ENCODE peak calls at places on chromosomes 13 and 19, in six cellular contexts. J, A, E, M, Q and H are unnamed samples.

GRCh38 chr13:19179916-19180315 is 1.7 kb downstream of the TUBA3C start:
- DNase-seq in J (no peak), A (no peak), E (no peak), M (peak), Q (no peak), H (no peak)

GRCh38 chr19:42233106-42233505 is 9.3 kb downstream of the GSK3A start:
- DNase-seq in J (no peak), A (no peak), E (no peak), M (no peak), Q (no peak), H (no peak)

GRCh38 chr19:16068696-16069259 is 7.5 kb upstream of the TPM4 start:
- DNase-seq in J (no peak), A (no peak), E (peak), M (peak), Q (no peak), H (no peak)

GRCh38 chr19:14703833-14704232 is 14.0 kb downstream of the ZNF333 start:
- DNase-seq in J (no peak), A (no peak), E (no peak), M (no peak), Q (no peak), H (no peak)

GRCh38 chr19:34135401-34135800 is 36.9 kb upstream of the LSM14A start:
- DNase-seq in J (no peak), A (no peak), E (no peak), M (no peak), Q (no peak), H (no peak)

GRCh38 chr19:38619361-38620174 is 580 bp downstream of the EIF3K start:
- DNase-seq in J (no peak), A (no peak), E (no peak), M (no peak), Q (no peak), H (no peak)

GRCh38 chr19:1001538-1002166 is 1.4 kb downstream of the GRIN3B start:
- DNase-seq in J (peak), A (no peak), E (no peak), M (peak), Q (no peak), H (peak)

GRCh38 chr13:98405107-98405571 is 171.8 kb downstream of the STK24 start:
- DNase-seq in J (no peak), A (no peak), E (no peak), M (no peak), Q (peak), H (peak)

GRCh38 chr19:1261863-1262686 is 7.1 kb upstream of the CIRBP start:
- DNase-seq in J (no peak), A (peak), E (peak), M (peak), Q (peak), H (peak)

GRCh38 chr13:105497597-105497996 is 1037.9 kb downstream of the EFNB2 start:
- DNase-seq in J (no peak), A (no peak), E (no peak), M (no peak), Q (no peak), H (no peak)

GRCh38 chr13:48231080-48231479 is 1.9 kb upstream of the ITM2B start:
- DNase-seq in J (no peak), A (no peak), E (no peak), M (no peak), Q (peak), H (peak)

GRCh38 chr13:98485561-98485960 is 91.3 kb downstream of the STK24 start:
- DNase-seq in J (no peak), A (no peak), E (no peak), M (no peak), Q (no peak), H (no peak)

GRCh38 chr13:99103536-99103935 is 97.1 kb upstream of the UBAC2 start:
- DNase-seq in J (no peak), A (no peak), E (no peak), M (no peak), Q (no peak), H (peak)

GRCh38 chr13:50149932-50150331 is 134.7 kb downstream of the KCNRG start:
- DNase-seq in J (no peak), A (no peak), E (no peak), M (no peak), Q (no peak), H (peak)

GRCh38 chr13:60583911-60584753 is 187.1 kb downstream of the TDRD3 start:
- DNase-seq in J (peak), A (peak), E (no peak), M (no peak), Q (peak), H (peak)

GRCh38 chr19:41302624-41303351 is 7.2 kb upstream of the CCDC97 start:
- DNase-seq in J (no peak), A (no peak), E (no peak), M (peak), Q (no peak), H (no peak)

GRCh38 chr19:33778089-33778791 is 18.4 kb upstream of the KCTD15 start:
- DNase-seq in J (peak), A (no peak), E (peak), M (peak), Q (no peak), H (peak)

GRCh38 chr13:99977334-99977911 is 4.2 kb upstream of the ZIC2 start:
- DNase-seq in J (peak), A (no peak), E (no peak), M (no peak), Q (no peak), H (no peak)

GRCh38 chr13:75788494-75788991 is 152.4 kb downstream of the LMO7 start:
- DNase-seq in J (no peak), A (peak), E (no peak), M (peak), Q (peak), H (peak)

GRCh38 chr19:17468302-17469091 is 1.8 kb upstream of the SLC27A1 start:
- DNase-seq in J (no peak), A (no peak), E (peak), M (no peak), Q (no peak), H (peak)

GRCh38 chr19:36257512-36257876 is 42.6 kb downstream of the ZNF146 start:
- DNase-seq in J (peak), A (no peak), E (no peak), M (no peak), Q (no peak), H (peak)

GRCh38 chr13:36914648-36915047 is 5.4 kb downstream of the SMAD9 start:
- DNase-seq in J (no peak), A (no peak), E (no peak), M (no peak), Q (no peak), H (no peak)

GRCh38 chr19:10730932-10731331 is 13.1 kb downstream of the DNM2 start:
- DNase-seq in J (no peak), A (no peak), E (no peak), M (no peak), Q (no peak), H (no peak)

GRCh38 chr19:51127755-51128154 is 3.0 kb downstream of the SIGLEC9 start:
- DNase-seq in J (no peak), A (no peak), E (peak), M (peak), Q (no peak), H (peak)

GRCh38 chr19:51128227-51128626 is 3.5 kb downstream of the SIGLEC9 start:
- DNase-seq in J (no peak), A (no peak), E (peak), M (no peak), Q (no peak), H (no peak)

GRCh38 chr19:51135004-51135403 is 7.1 kb upstream of the SIGLEC7 start:
- DNase-seq in J (no peak), A (no peak), E (no peak), M (no peak), Q (no peak), H (no peak)

GRCh38 chr19:51129716-51130115 is 5.0 kb downstream of the SIGLEC9 start:
- DNase-seq in J (no peak), A (no peak), E (peak), M (no peak), Q (no peak), H (no peak)

GRCh38 chr19:51131780-51132680 is 7.3 kb downstream of the SIGLEC9 start:
- DNase-seq in J (no peak), A (peak), E (peak), M (peak), Q (no peak), H (peak)
- H3K4me3 ChIP-seq in J (no peak), A (no peak), E (no peak), M (no peak), Q (no peak), H (no peak)

DNA sequence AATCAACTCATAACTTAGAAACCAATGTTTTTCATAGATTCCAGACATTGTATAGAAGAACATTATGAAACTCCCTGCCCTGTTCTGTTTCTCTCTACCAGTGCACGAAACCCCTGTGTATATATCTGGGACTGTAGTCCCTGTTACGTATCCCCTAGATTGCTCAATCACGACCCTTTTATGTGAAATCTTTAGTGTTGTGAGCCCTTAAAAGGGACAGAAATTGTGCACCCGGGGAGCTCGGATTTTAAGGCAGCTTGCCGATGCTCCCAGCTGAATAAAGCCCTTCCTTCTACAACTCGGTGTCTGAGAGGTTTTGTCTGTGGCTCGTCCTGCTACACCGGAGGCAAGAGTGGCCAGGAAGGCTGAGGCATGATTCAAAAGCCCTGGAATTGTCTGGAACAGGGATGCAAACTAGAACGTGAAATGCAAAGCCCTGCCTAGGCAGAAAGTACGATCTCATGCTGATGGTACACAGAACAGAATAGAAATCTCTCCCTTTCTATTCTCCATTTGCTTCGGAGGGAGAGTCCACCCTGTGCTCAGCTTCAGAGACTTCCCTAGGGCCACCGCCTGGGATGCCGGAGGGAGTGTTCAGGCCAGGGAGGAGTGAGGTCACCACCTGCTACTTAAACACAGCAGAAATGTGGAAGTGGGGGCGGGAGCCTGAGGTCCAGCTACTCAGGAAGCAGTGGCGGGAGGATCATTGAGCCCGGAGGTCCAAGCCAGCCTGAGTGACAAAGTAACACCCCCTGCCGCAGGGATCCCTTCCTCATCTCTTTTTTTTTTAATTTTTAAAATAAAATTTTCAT is 760 bp upstream of the ZNF888 start:
- DNase-seq in J (peak), A (no peak), E (peak), M (peak), Q (no peak), H (no peak)
- H3K4me3 ChIP-seq in J (peak), A (peak), E (peak), M (peak), Q (no peak), H (peak)

DNA sequence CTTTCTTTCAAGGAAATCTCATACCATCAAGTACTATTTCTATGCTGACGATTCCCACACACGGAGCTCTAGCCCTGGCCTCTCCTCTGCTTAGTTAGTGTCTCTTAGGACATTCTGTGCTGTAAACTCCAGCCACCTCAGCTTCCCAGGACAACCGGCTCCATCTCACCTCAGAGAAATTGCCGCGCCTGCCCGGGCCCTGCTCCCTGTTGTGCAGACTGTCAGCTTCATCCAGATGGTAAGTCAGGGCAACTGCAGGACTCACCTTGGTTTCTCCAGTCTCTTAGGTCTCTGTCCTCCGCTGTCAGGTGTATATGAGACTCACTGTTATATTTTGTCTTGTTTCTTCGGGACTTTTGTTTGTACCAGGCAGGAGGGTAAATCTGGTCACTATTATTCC is 98.7 kb downstream of the SPACA7 start:
- DNase-seq in J (no peak), A (no peak), E (no peak), M (no peak), Q (no peak), H (no peak)
- H3K4me3 ChIP-seq in J (no peak), A (no peak), E (no peak), M (no peak), Q (no peak), H (no peak)

DNA sequence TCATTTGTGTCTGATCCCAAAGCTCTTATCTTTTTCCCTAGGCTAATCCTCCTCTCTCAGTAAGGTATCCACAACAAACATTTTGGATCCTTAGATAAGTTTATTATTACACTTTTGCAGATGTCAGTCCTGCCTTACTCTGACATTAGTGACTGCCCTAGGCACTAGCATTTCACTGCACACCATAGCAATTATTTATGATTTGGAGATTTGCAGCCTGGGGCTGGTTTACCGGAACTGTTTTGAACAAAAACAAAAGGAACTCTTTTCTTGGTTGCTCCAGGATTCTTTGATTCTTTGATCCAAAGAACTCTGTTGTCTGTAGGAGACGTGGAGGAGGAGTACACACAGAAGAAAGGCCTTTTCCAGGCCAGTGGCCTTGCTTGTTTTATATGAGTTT is 80.4 kb downstream of the EDNRB start:
- DNase-seq in J (no peak), A (no peak), E (no peak), M (no peak), Q (no peak), H (no peak)
- H3K4me3 ChIP-seq in J (no peak), A (no peak), E (no peak), M (no peak), Q (no peak), H (no peak)

DNA sequence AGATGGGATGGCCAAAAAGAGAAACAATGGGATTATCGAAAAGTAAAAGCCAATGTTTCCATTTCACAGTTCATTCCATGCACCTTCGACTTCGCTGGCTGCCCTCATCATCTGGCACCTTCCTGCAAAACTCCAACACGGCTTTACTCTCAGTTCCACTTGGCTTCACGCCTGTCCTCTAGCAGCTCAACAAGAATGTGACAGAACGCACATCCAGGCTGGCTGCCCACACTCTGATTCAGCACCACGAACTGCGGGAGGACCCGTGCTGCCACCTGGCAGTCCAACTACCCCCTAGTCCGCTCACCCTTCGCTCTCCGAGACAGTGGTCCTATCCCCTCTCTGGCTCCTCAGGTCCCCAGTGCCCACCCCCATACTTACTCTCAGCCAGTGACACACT is 11.7 kb downstream of the ATP7B start:
- DNase-seq in J (no peak), A (peak), E (no peak), M (no peak), Q (peak), H (no peak)
- H3K4me3 ChIP-seq in J (no peak), A (no peak), E (no peak), M (no peak), Q (no peak), H (no peak)

GRCh38 chr19:51341066-51341465 is 873 bp downstream of the VSIG10L start:
- DNase-seq in J (no peak), A (no peak), E (no peak), M (no peak), Q (no peak), H (no peak)
- H3K4me3 ChIP-seq in J (peak), A (no peak), E (no peak), M (no peak), Q (no peak), H (no peak)

GRCh38 chr13:113121183-113121927 is 1.2 kb upstream of the F10 start:
- DNase-seq in J (no peak), A (no peak), E (peak), M (peak), Q (no peak), H (no peak)

GRCh38 chr13:113122571-113123225 is at the start of gene F10:
- DNase-seq in J (peak), A (no peak), E (peak), M (peak), Q (no peak), H (peak)

GRCh38 chr13:113124211-113125025 is 1.8 kb downstream of the F10 start:
- DNase-seq in J (no peak), A (no peak), E (peak), M (peak), Q (no peak), H (no peak)

GRCh38 chr13:113121928-113122420 is 625 bp upstream of the F10 start:
- DNase-seq in J (no peak), A (no peak), E (peak), M (peak), Q (no peak), H (no peak)

GRCh38 chr13:113123226-113124150 is 889 bp downstream of the F10 start:
- DNase-seq in J (no peak), A (no peak), E (peak), M (peak), Q (no peak), H (no peak)
- H3K4me3 ChIP-seq in J (no peak), A (no peak), E (peak), M (no peak), Q (no peak), H (no peak)

GRCh38 chr13:26880741-26881140 is 120.2 kb upstream of the GPR12 start:
- DNase-seq in J (no peak), A (no peak), E (no peak), M (no peak), Q (no peak), H (no peak)
- H3K4me3 ChIP-seq in J (no peak), A (no peak), E (no peak), M (no peak), Q (no peak), H (no peak)